ENCODE peak calls at places on chromosomes 3 and 15, in ten cellular contexts. O, S, Z, J, Q, P, T, W, M and B are unnamed samples. For H3K4me1, the result is how much of the 10 kb centered on the place peaks cover.

GRCh38 chr3:81363816-81364215 is 397.6 kb downstream of the GBE1 start:
- DNase-seq in O (no peak), S (no peak), Z (no peak), J (no peak), Q (no peak), P (no peak), T (no peak), W (no peak), M (no peak), B (no peak)

GRCh38 chr3:169148448-169149348 is 514.8 kb downstream of the MECOM start:
- DNase-seq in O (no peak), S (no peak), Z (peak), J (no peak), Q (peak), P (no peak), T (no peak), W (peak), M (no peak), B (no peak)

GRCh38 chr15:90497912-90498311 is 31.8 kb upstream of the CRTC3 start:
- DNase-seq in O (no peak), S (no peak), Z (no peak), J (no peak), Q (no peak), P (no peak), T (no peak), W (no peak), M (no peak), B (no peak)

GRCh38 chr3:101253429-101253828 is 66.9 kb downstream of the IMPG2 start:
- DNase-seq in O (no peak), S (no peak), Z (no peak), J (no peak), Q (peak), P (no peak), T (no peak), W (no peak), M (no peak), B (no peak)

GRCh38 chr3:130539005-130539404 is 22.0 kb downstream of the COL6A6 start:
- DNase-seq in O (peak), S (peak), Z (peak), J (no peak), Q (peak), P (no peak), T (no peak), W (no peak), M (no peak), B (peak)

GRCh38 chr15:50418041-50418583 is 6.1 kb upstream of the USP8 start:
- DNase-seq in O (no peak), S (no peak), Z (no peak), J (no peak), Q (no peak), P (no peak), T (no peak), W (no peak), M (no peak), B (no peak)

GRCh38 chr3:120284702-120285507 is at the start of gene GPR156:
- DNase-seq in O (no peak), S (no peak), Z (peak), J (no peak), Q (no peak), P (no peak), T (no peak), W (no peak), M (no peak), B (no peak)

GRCh38 chr3:129834580-129834979 is 58.9 kb downstream of the TMCC1 start:
- DNase-seq in O (no peak), S (no peak), Z (no peak), J (no peak), Q (no peak), P (no peak), T (no peak), W (no peak), M (no peak), B (no peak)

GRCh38 chr3:156750191-156750873 is 75.8 kb upstream of the LEKR1 start:
- DNase-seq in O (no peak), S (no peak), Z (no peak), J (no peak), Q (no peak), P (no peak), T (no peak), W (no peak), M (no peak), B (no peak)

GRCh38 chr3:51703776-51704510 is 2.9 kb upstream of the GRM2 start:
- DNase-seq in O (no peak), S (peak), Z (no peak), J (no peak), Q (no peak), P (no peak), T (no peak), W (no peak), M (no peak), B (peak)

GRCh38 chr3:183576487-183577107 is 21.1 kb upstream of the KLHL6 start:
- DNase-seq in O (no peak), S (no peak), Z (no peak), J (no peak), Q (peak), P (no peak), T (no peak), W (no peak), M (no peak), B (no peak)

GRCh38 chr3:132222868-132223538 is 94.2 kb upstream of the ACP3 start:
- DNase-seq in O (no peak), S (no peak), Z (peak), J (no peak), Q (no peak), P (peak), T (no peak), W (no peak), M (no peak), B (no peak)

GRCh38 chr3:30628188-30628930 is 22.0 kb downstream of the TGFBR2 start:
- DNase-seq in O (no peak), S (no peak), Z (no peak), J (no peak), Q (no peak), P (no peak), T (no peak), W (no peak), M (no peak), B (no peak)

GRCh38 chr3:134713673-134714072 is 62.9 kb upstream of the KY start:
- DNase-seq in O (no peak), S (no peak), Z (no peak), J (no peak), Q (no peak), P (no peak), T (no peak), W (no peak), M (no peak), B (no peak)

GRCh38 chr15:28098766-28099554 is at the start of gene OCA2:
- DNase-seq in O (no peak), S (peak), Z (peak), J (peak), Q (no peak), P (peak), T (peak), W (no peak), M (no peak), B (no peak)

GRCh38 chr15:74519311-74519710 is 21.7 kb upstream of the ARID3B start:
- DNase-seq in O (no peak), S (no peak), Z (no peak), J (no peak), Q (peak), P (no peak), T (no peak), W (no peak), M (no peak), B (no peak)

GRCh38 chr15:91946914-91947313 is 93.4 kb downstream of the SLCO3A1 start:
- DNase-seq in O (no peak), S (no peak), Z (no peak), J (no peak), Q (no peak), P (no peak), T (no peak), W (peak), M (no peak), B (no peak)
- H3K4me1 ChIP-seq in O (under half), S (half or more), Z (half or more), J (half or more), Q (under half), P (half or more), T (under half), W (half or more), M (under half), B (under half)

DNA sequence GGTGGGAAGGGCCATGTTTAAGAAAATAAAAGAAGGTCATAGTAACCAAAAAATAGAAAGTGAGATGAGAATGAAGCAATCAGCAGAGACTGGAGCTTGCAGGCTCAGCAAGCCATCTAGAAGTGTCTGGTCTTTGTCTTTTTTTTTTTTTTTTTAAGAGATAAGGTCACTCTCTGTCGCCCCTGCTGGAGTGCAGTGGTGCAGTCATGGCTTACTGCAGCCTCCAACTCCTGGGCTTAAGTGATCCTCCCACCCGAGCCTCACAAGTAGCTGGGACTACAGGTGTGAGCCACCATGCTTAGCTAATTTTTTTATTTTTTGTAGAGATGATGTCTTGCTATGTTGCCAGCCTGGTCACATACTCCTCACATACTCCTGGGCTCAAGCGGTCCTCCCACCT is 36.2 kb downstream of the GXYLT2 start:
- DNase-seq in O (no peak), S (no peak), Z (no peak), J (no peak), Q (no peak), P (no peak), T (no peak), W (no peak), M (no peak), B (no peak)
- TF ChIP-seq CTCF in O (no peak), S (no peak), Z (no peak), J (no peak), Q (no peak), P (no peak), T (no peak), W (no peak), M (no peak), B (no peak)

GRCh38 chr15:34987982-34988873 is at the start of gene ZNF770:
- DNase-seq in O (peak), S (peak), Z (peak), J (peak), Q (peak), P (peak), T (peak), W (peak), M (peak), B (peak)

GRCh38 chr15:34986326-34987181 is 1.5 kb downstream of the ZNF770 start:
- DNase-seq in O (no peak), S (no peak), Z (no peak), J (no peak), Q (no peak), P (no peak), T (no peak), W (no peak), M (no peak), B (no peak)

GRCh38 chr15:34987623-34987981 is 485 bp downstream of the ZNF770 start:
- DNase-seq in O (no peak), S (no peak), Z (no peak), J (no peak), Q (no peak), P (no peak), T (no peak), W (no peak), M (no peak), B (peak)

GRCh38 chr15:34987182-34987488 is 952 bp downstream of the ZNF770 start:
- DNase-seq in O (no peak), S (no peak), Z (no peak), J (no peak), Q (peak), P (no peak), T (no peak), W (no peak), M (no peak), B (no peak)

GRCh38 chr15:34984884-34985630 is 3.0 kb downstream of the ZNF770 start:
- DNase-seq in O (no peak), S (peak), Z (no peak), J (no peak), Q (peak), P (no peak), T (no peak), W (no peak), M (no peak), B (peak)
- H3K4me3 ChIP-seq in O (no peak), S (no peak), Z (no peak), J (no peak), Q (no peak), P (no peak), T (no peak), W (no peak), M (no peak), B (peak)

DNA sequence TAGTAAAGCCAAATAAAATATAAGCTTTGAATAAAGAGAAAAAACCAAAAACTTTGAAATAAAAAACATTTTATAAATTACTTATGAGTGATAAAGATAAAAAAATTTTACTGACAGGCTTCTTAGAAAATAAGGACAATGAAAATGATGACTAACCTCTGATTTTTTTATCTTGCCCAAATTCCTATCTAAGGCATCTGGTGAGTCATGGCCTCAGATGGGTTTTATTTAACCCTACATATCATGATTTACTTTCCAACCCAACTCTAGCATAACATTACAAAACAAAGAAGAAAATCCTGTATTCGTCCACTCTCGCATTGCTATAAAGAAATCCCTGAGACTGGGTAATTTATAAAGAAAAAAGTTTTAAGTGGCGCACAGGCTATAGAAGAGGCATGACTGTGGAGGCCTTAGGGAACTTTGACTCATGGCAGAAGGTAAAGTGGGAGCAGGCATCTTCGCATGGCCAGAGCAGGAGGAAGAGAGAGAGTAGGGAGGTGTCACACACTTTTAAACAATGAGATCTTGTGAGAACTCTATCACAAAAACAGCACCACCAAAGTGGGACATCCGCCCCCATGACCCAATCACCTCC is 152.1 kb downstream of the NEK10 start:
- DNase-seq in O (no peak), S (no peak), Z (no peak), J (no peak), Q (peak), P (no peak), T (no peak), W (no peak), M (no peak), B (no peak)
- H3K4me1 ChIP-seq in O (under half), S (under half), Z (under half), J (under half), Q (under half), P (under half), T (under half), W (under half), M (under half), B (under half)

GRCh38 chr3:104460477-104461406 is 906.0 kb upstream of the ALCAM start:
- DNase-seq in O (peak), S (no peak), Z (no peak), J (no peak), Q (peak), P (no peak), T (no peak), W (no peak), M (no peak), B (no peak)
- TF ChIP-seq CTCF in O (peak), S (peak), Z (no peak), J (peak), Q (no peak), P (no peak), T (no peak), W (peak), M (peak), B (peak)

DNA sequence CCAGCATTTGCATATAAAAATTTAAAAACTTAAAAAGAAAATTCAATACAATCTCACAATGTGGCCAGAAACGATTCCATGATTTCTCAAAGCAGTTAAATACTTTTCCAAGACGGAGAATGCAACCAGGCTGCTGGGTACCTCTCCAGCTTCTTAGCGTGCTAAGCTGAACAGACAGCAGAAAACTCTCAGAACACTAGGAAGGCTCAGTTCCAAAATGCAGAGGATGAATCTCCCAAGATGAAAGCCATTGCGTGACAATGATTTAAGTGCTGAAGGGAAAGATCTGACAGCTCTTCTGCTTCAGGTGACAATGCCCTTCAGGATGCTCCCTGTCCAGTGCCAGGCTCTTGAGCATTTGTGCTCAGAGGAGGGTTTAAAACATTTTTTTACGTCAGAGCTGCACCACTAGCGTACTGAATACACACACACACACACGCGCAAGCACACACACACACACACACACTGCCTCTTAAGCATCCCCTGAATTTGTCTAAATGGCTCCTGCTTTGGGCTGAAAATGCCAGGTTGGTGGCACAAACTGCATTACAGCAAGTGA is 26.3 kb downstream of the ARHGEF3 start:
- DNase-seq in O (no peak), S (no peak), Z (no peak), J (no peak), Q (no peak), P (no peak), T (no peak), W (no peak), M (no peak), B (no peak)
- H3K4me3 ChIP-seq in O (no peak), S (no peak), Z (no peak), J (no peak), Q (no peak), P (no peak), T (no peak), W (no peak), M (no peak), B (no peak)

GRCh38 chr3:5141760-5142159 is 19.7 kb downstream of the ARL8B start:
- DNase-seq in O (no peak), S (no peak), Z (no peak), J (no peak), Q (no peak), P (no peak), T (no peak), W (no peak), M (no peak), B (no peak)

GRCh38 chr3:5143459-5143858 is 21.4 kb downstream of the ARL8B start:
- DNase-seq in O (no peak), S (no peak), Z (no peak), J (no peak), Q (no peak), P (no peak), T (no peak), W (no peak), M (no peak), B (no peak)

GRCh38 chr3:5145120-5145519 is 23.0 kb downstream of the ARL8B start:
- DNase-seq in O (no peak), S (no peak), Z (no peak), J (no peak), Q (no peak), P (no peak), T (no peak), W (no peak), M (no peak), B (no peak)

GRCh38 chr3:5140230-5140621 is 18.1 kb downstream of the ARL8B start:
- DNase-seq in O (no peak), S (no peak), Z (no peak), J (no peak), Q (no peak), P (no peak), T (no peak), W (no peak), M (no peak), B (no peak)

DNA sequence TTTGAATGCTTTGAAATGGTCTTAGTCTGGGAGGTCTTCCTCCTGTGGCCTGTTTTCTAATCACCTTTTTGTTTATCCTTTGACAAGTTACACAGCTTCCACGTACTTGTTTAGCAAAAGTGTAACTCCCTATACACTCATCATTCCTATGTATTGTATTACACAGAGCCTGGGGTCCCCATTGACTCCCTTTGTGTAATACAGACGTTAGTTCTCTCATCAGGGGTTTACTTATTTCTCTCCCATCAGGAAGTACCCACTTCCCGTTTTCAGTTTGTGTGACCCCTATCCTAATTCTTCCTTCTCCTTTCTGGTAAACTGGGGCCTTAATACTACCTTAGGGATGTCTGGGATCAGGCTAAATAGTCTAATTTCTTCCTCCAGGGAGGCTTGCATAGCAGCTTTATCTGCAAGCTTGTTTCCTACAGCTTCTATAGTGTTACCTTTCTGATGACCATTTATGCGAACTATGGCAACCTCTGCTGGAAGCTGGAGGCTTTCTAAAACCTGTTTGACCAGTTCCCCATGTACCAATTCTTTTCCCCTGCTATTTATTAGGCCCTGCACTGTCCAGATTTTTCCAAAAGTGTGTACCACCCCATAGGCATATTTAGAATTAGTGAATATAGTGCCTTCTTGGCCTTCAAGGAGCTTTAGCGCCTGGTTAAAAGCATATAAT is 22.4 kb downstream of the ARL8B start:
- DNase-seq in O (no peak), S (no peak), Z (no peak), J (no peak), Q (no peak), P (no peak), T (no peak), W (no peak), M (no peak), B (no peak)
- H3K4me1 ChIP-seq in O (under half), S (half or more), Z (under half), J (half or more), Q (under half), P (half or more), T (under half), W (half or more), M (under half), B (under half)

GRCh38 chr15:92617197-92618037 is 38.2 kb downstream of the FAM174B start:
- DNase-seq in O (no peak), S (peak), Z (peak), J (peak), Q (peak), P (peak), T (no peak), W (peak), M (peak), B (peak)

GRCh38 chr15:92621972-92622533 is 33.5 kb downstream of the FAM174B start:
- DNase-seq in O (no peak), S (no peak), Z (no peak), J (no peak), Q (no peak), P (no peak), T (no peak), W (no peak), M (no peak), B (no peak)

GRCh38 chr15:92616621-92617179 is 38.9 kb downstream of the FAM174B start:
- DNase-seq in O (no peak), S (no peak), Z (no peak), J (peak), Q (peak), P (no peak), T (no peak), W (no peak), M (no peak), B (no peak)

GRCh38 chr15:92618121-92618520 is 37.5 kb downstream of the FAM174B start:
- DNase-seq in O (no peak), S (no peak), Z (no peak), J (peak), Q (no peak), P (no peak), T (no peak), W (no peak), M (no peak), B (no peak)

GRCh38 chr15:92619380-92620101 is 36.0 kb downstream of the FAM174B start:
- DNase-seq in O (no peak), S (no peak), Z (no peak), J (no peak), Q (peak), P (no peak), T (no peak), W (no peak), M (no peak), B (no peak)
- TF ChIP-seq CTCF in O (no peak), S (no peak), Z (no peak), J (no peak), Q (no peak), P (no peak), T (no peak), W (no peak), M (no peak), B (no peak)